ENCODE peak calls at places on chromosome 20, in five cellular contexts. R, J, X, A and M are unnamed samples.

GRCh38 chr20:42981258-42981657 is 208.4 kb downstream of the PTPRT start:
- DNase-seq in R (no peak), J (no peak), X (no peak), A (no peak), M (no peak)

GRCh38 chr20:433300-433975 is 25.3 kb downstream of the RBCK1 start:
- DNase-seq in R (no peak), J (no peak), X (no peak), A (no peak), M (no peak)

GRCh38 chr20:10622657-10623418 is 51.0 kb downstream of the JAG1 start:
- DNase-seq in R (no peak), J (no peak), X (no peak), A (no peak), M (peak; percentile 66)

GRCh38 chr20:34324541-34324940 is 21.4 kb upstream of the AHCY start:
- DNase-seq in R (no peak), J (no peak), X (no peak), A (no peak), M (no peak)

GRCh38 chr20:32190608-32191415 is 16.7 kb downstream of the PLAGL2 start:
- DNase-seq in R (peak; percentile 39), J (no peak), X (no peak), A (no peak), M (no peak)

GRCh38 chr20:34987288-34988175 is 31.9 kb downstream of the MYH7B start:
- DNase-seq in R (no peak), J (no peak), X (no peak), A (no peak), M (no peak)

GRCh38 chr20:38714308-38714707 is 10.0 kb upstream of the SLC32A1 start:
- DNase-seq in R (no peak), J (no peak), X (no peak), A (no peak), M (no peak)

GRCh38 chr20:52251137-52251700 is 59.6 kb upstream of the ZFP64 start:
- DNase-seq in R (no peak), J (no peak), X (no peak), A (no peak), M (no peak)

GRCh38 chr20:50562262-50562701 is 52.1 kb downstream of the PTPN1 start:
- DNase-seq in R (no peak), J (no peak), X (no peak), A (no peak), M (no peak)

GRCh38 chr20:61030130-61030529 is 221.9 kb upstream of the CDH4 start:
- DNase-seq in R (no peak), J (no peak), X (no peak), A (no peak), M (no peak)

GRCh38 chr20:44212792-44213191 is 2.2 kb upstream of the OSER1 start:
- DNase-seq in R (no peak), J (no peak), X (no peak), A (no peak), M (no peak)

GRCh38 chr20:43715044-43715443 is 11.8 kb downstream of the GTSF1L start:
- DNase-seq in R (no peak), J (no peak), X (no peak), A (no peak), M (no peak)

GRCh38 chr20:20259534-20259933 is 108.4 kb upstream of the INSM1 start:
- DNase-seq in R (no peak), J (no peak), X (no peak), A (no peak), M (no peak)

GRCh38 chr20:9711872-9712271 is 127.0 kb downstream of the PAK5 start:
- DNase-seq in R (no peak), J (no peak), X (no peak), A (no peak), M (no peak)